ENCODE peak calls at places on chromosomes 5 and 9, in four cellular contexts. F is tibial artery, C is neuronal stem cell, X is mammary epithelial cell. Z is an unnamed sample.

GRCh38 chr9:130556396-130557076 is 22.8 kb upstream of the FUBP3 start:
- DNase-seq in C (no peak), F (no peak), X (no peak), Z (no peak)

GRCh38 chr9:29456940-29457339 is 1883.7 kb upstream of the C9orf72 start:
- DNase-seq in X (peak; percentile 1), C (no peak), F (no peak), Z (no peak)

GRCh38 chr5:1020461-1020961 is 11.9 kb downstream of the NKD2 start:
- DNase-seq in C (no peak), F (no peak), X (no peak), Z (no peak)

GRCh38 chr9:6433405-6433804 is 20.4 kb downstream of the UHRF2 start:
- DNase-seq in F (no peak), X (peak; percentile 56), C (no peak), Z (no peak)

GRCh38 chr9:36862206-36863145 is 171.6 kb downstream of the PAX5 start:
- DNase-seq in C (no peak), F (no peak), X (peak; percentile 15), Z (peak; percentile 39)

GRCh38 chr5:151671979-151672378 is 14.7 kb downstream of the SPARC start:
- DNase-seq in X (peak; percentile 59), C (no peak), F (peak; percentile 31), Z (no peak)

GRCh38 chr5:172417983-172418630 is 36.2 kb downstream of the SH3PXD2B start:
- DNase-seq in F (peak; percentile 97), X (peak; percentile 85), C (no peak), Z (peak; percentile 23)

GRCh38 chr9:7549261-7549660 is 250.3 kb downstream of the DMAC1 start:
- DNase-seq in C (no peak), X (no peak), F (peak; percentile 20), Z (peak; percentile 89)

GRCh38 chr5:67678594-67678993 is 482.0 kb upstream of the CD180 start:
- DNase-seq in X (no peak), F (no peak), C (no peak), Z (no peak)

GRCh38 chr5:50553560-50553984 is 112.5 kb upstream of the EMB start:
- DNase-seq in C (no peak), F (no peak), X (peak; percentile 17), Z (no peak)

GRCh38 chr5:169037478-169037877 is 263.5 kb downstream of the SLIT3 start:
- DNase-seq in F (no peak), C (no peak), X (no peak), Z (no peak)

GRCh38 chr9:16417101-16417500 is 453.4 kb downstream of the BNC2 start:
- DNase-seq in C (no peak), X (peak; percentile 74), F (no peak), Z (no peak)

GRCh38 chr9:119375892-119376291 is 6.7 kb upstream of the BRINP1 start:
- DNase-seq in X (peak; percentile 33), F (no peak), C (peak; percentile 27), Z (peak; percentile 70)

GRCh38 chr9:107492381-107492780 is 2.8 kb upstream of the KLF4 start:
- DNase-seq in C (no peak), F (no peak), X (no peak), Z (no peak)

GRCh38 chr5:170267431-170268152 is 30.0 kb downstream of the LCP2 start:
- DNase-seq in F (peak; percentile 77), C (peak; percentile 74), X (peak; percentile 42), Z (peak; percentile 74)

GRCh38 chr5:143889986-143890385 is 78.0 kb downstream of the HMHB1 start:
- DNase-seq in C (no peak), X (peak; percentile 74), F (no peak), Z (no peak)

GRCh38 chr9:123695391-123695790 is 234.5 kb downstream of the DENND1A start:
- DNase-seq in X (no peak), C (no peak), F (no peak), Z (no peak)

GRCh38 chr5:43947870-43948269 is 344.9 kb downstream of the NNT start:
- DNase-seq in F (no peak), X (no peak), C (no peak), Z (no peak)

GRCh38 chr9:112285056-112285455 is 48.4 kb downstream of the PTBP3 start:
- DNase-seq in X (no peak), F (no peak), C (no peak), Z (no peak)

GRCh38 chr5:176590035-176590729 is 19.8 kb downstream of the GPRIN1 start:
- DNase-seq in X (no peak), C (no peak), F (no peak), Z (no peak)

GRCh38 chr9:124879226-124879625 is 17.3 kb downstream of the ARPC5L start:
- DNase-seq in X (no peak), F (no peak), C (no peak), Z (peak; percentile 22)

GRCh38 chr9:36686471-36686870 is 113.8 kb downstream of the MELK start:
- DNase-seq in F (no peak), X (no peak), C (no peak), Z (no peak)

GRCh38 chr5:173565491-173566038 is 50.9 kb downstream of the BOD1 start:
- DNase-seq in X (no peak), F (no peak), C (no peak), Z (no peak)

GRCh38 chr9:95726756-95727155 is 148.7 kb upstream of the ERCC6L2 start:
- DNase-seq in X (peak; percentile 14), F (no peak), C (peak; percentile 33), Z (peak; percentile 79)

GRCh38 chr5:133783481-133783880 is 171.1 kb upstream of the FSTL4 start:
- DNase-seq in F (no peak), C (no peak), X (no peak), Z (no peak)

GRCh38 chr5:97021416-97021815 is 85.5 kb downstream of the LNPEP start:
- DNase-seq in X (no peak), F (no peak), C (no peak), Z (no peak)

GRCh38 chr5:126647071-126647470 is 46.3 kb downstream of the PHAX start:
- DNase-seq in X (no peak), C (no peak), F (no peak), Z (no peak)

GRCh38 chr9:108813951-108814601 is 41.7 kb downstream of the ACTL7B start:
- DNase-seq in C (no peak), F (no peak), X (peak; percentile 71), Z (no peak)

GRCh38 chr9:13377286-13377925 is 97.9 kb upstream of the MPDZ start:
- DNase-seq in C (no peak), X (no peak), F (no peak), Z (no peak)

GRCh38 chr5:165559645-165560044 is 2054.2 kb downstream of the MAT2B start:
- DNase-seq in F (no peak), X (no peak), C (no peak), Z (no peak)

GRCh38 chr5:3024541-3024940 is 273.1 kb upstream of the IRX2 start:
- DNase-seq in F (no peak), X (no peak), C (no peak), Z (no peak)
- H3K27ac ChIP-seq in F (no peak overlapping the region), X (no peak overlapping the region), C (no peak overlapping the region), Z (no peak overlapping the region)

GRCh38 chr5:2756211-2756746 is 4.8 kb upstream of the IRX2 start:
- DNase-seq in X (peak; percentile 30), C (no peak), F (no peak), Z (no peak)
- H3K27me3 ChIP-seq in X (no peaks in the 10 kb centered on the region), C (peaks cover 5% of the 10 kb centered on the region), F (peaks cover 88% of the 10 kb centered on the region), Z (no peaks in the 10 kb centered on the region)

DNA sequence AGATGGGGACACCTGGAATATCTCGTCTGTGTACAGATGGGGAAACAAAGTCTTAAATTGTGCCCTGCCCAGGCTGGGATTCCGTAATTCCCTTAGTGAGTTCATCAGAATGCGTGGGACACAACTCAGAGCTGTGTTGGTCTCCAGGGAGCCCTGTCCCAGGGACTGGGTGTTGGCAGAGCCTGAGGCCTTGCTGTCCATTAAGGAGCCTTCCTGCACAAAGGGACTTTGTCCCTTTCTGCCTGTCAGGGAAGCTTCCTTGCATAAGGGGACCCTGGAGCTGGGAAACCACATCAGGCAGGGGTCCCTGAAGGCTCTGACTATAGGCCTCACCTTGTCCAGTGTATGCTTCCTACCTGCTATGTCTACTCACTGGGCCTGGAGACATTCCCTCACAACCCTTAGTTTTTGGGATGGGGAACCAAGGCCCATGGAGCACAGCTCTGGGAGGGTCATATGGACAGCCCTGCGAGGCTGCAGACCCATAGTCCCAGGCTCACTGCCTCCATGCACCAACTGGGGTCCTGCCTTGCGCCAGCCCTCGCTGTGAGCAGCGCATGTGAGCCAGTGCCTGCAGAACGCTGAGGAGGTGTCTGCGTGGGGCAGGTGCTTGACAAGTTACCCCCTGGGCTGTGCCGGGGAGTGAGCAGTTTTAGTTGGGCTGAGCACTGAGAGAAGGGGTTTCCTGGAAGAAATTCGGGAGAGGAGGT is 1.6 kb downstream of the CARD19 start:
- DNase-seq in C (no peak), X (no peak), F (peak; percentile 20), Z (no peak)
- H3K4me1 ChIP-seq in C (peaks cover 15% of the 10 kb centered on the region), X (peaks cover 35% of the 10 kb centered on the region), F (peaks cover 51% of the 10 kb centered on the region), Z (peaks cover 25% of the 10 kb centered on the region)

GRCh38 chr5:53507013-53507412 is 26.6 kb downstream of the FST start:
- DNase-seq in C (no peak), F (no peak), X (no peak), Z (no peak)
- H3K27ac ChIP-seq in C (no peak overlapping the region), F (no peak overlapping the region), X (no peak overlapping the region), Z (no peak overlapping the region)

GRCh38 chr5:73422164-73422563 is 26.4 kb downstream of the FOXD1 start:
- DNase-seq in X (no peak), C (no peak), F (no peak), Z (no peak)
- H3K27me3 ChIP-seq in X (no peaks in the 10 kb centered on the region), C (peaks cover 4% of the 10 kb centered on the region), F (peaks cover 90% of the 10 kb centered on the region), Z (peaks cover 19% of the 10 kb centered on the region)

DNA sequence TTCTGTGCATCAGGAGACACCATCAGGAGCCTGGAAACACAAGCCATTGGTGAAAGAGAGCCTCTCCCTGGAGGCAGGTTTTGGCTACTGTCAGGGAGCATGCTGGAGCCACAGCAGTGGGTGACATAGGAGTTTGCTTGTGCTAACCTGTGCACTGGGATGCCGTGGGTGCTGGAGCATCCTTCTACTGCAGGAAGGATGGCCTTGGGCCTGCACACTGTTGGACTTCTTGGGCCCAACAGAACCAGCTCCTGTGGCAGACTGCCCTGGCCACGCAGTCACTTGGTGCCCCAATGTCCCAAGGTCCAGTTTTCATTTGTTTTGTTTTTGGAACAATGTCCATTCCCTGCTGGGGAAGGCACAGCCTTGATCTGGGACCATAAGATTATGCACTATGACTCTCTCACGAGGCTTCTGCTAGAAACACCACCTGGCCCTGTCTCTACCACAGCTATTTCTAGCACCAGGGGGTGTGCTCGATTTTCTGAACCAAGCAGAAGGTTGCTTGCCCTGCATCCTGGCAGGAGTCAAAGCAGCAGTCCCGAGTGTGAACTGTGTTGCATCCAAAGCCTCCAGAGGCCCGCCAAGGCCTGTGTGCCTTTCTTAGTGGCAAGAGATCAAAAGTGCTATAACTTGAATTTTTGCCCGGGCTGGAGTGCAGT is 5.5 kb upstream of the LTC4S start:
- DNase-seq in F (no peak), X (no peak), C (no peak), Z (no peak)
- H3K4me1 ChIP-seq in F (peaks cover 13% of the 10 kb centered on the region), X (no peaks in the 10 kb centered on the region), C (no peaks in the 10 kb centered on the region), Z (no peaks in the 10 kb centered on the region)

GRCh38 chr9:37937403-37937802 is 33.5 kb upstream of the SLC25A51 start:
- DNase-seq in X (no peak), C (no peak), F (no peak), Z (no peak)
- H3K27ac ChIP-seq in X (no peak overlapping the region), C (no peak overlapping the region), F (no peak overlapping the region), Z (peak overlapping the region; percentile 82)

GRCh38 chr5:141342773-141343172 is 856 bp upstream of the PCDHGA3 start:
- DNase-seq in C (no peak), X (no peak), F (no peak), Z (no peak)

GRCh38 chr5:141343242-141343952 is at the start of gene PCDHGA3:
- DNase-seq in F (no peak), X (peak; percentile 60), C (no peak), Z (peak; percentile 48)

GRCh38 chr5:141343953-141344463 is 379 bp downstream of the PCDHGA3 start:
- DNase-seq in X (no peak), F (no peak), C (no peak), Z (no peak)

GRCh38 chr5:141338538-141339306 is at the start of gene PCDHGA2:
- DNase-seq in X (peak; percentile 37), F (no peak), C (no peak), Z (peak; percentile 31)
- H3K27me3 ChIP-seq in X (no peaks in the 10 kb centered on the region), F (no peaks in the 10 kb centered on the region), C (no peaks in the 10 kb centered on the region), Z (no peaks in the 10 kb centered on the region)

Z was measured in SJCRH30.